ENCODE peak calls at places on chromosomes 11 and 22, in six cellular contexts. K, V, T, O, W and R are unnamed samples.

GRCh38 chr11:10374386-10374785 is 69.5 kb downstream of the ADM start:
- DNase-seq in V (no peak), O (no peak), T (no peak), W (no peak), K (peak), R (no peak)

GRCh38 chr11:1401656-1402221 is 12.0 kb downstream of the BRSK2 start:
- DNase-seq in T (no peak), V (peak), W (peak), O (peak), K (peak), R (peak)

GRCh38 chr22:20316217-20316843 is 3.5 kb downstream of the DGCR6L start:
- DNase-seq in V (no peak), O (no peak), W (no peak), T (no peak), K (no peak), R (no peak)

GRCh38 chr11:9003573-9004309 is at the start of gene NRIP3:
- DNase-seq in K (peak), T (no peak), V (peak), O (no peak), W (peak), R (peak)

GRCh38 chr11:129738242-129738641 is 77.4 kb upstream of the TMEM45B start:
- DNase-seq in O (no peak), K (no peak), V (no peak), T (no peak), W (no peak), R (no peak)

GRCh38 chr11:68367252-68367651 is 54.9 kb downstream of the LRP5 start:
- DNase-seq in T (no peak), K (no peak), V (no peak), O (no peak), W (no peak), R (no peak)

GRCh38 chr11:125263268-125263790 is 98.8 kb downstream of the PKNOX2 start:
- DNase-seq in K (peak), O (peak), W (no peak), V (peak), T (no peak), R (no peak)

GRCh38 chr22:35498026-35498425 is 42.6 kb upstream of the RASD2 start:
- DNase-seq in T (no peak), K (peak), W (peak), O (no peak), V (peak), R (no peak)

GRCh38 chr22:47176573-47177333 is 414.3 kb downstream of the TBC1D22A start:
- DNase-seq in T (no peak), O (no peak), W (no peak), V (no peak), K (no peak), R (no peak)

GRCh38 chr11:6475936-6476335 is 2.2 kb upstream of the TRIM3 start:
- DNase-seq in T (no peak), W (no peak), O (peak), K (no peak), V (no peak), R (no peak)

GRCh38 chr11:13143486-13144297 is 133.9 kb upstream of the BMAL1 start:
- DNase-seq in V (no peak), K (no peak), W (no peak), O (no peak), T (no peak), R (no peak)

GRCh38 chr11:67030976-67031375 is 8.0 kb downstream of the SYT12 start:
- DNase-seq in T (no peak), O (no peak), K (no peak), W (no peak), V (no peak), R (no peak)

GRCh38 chr22:26170112-26170492 is 840 bp downstream of the SEZ6L start:
- DNase-seq in T (no peak), O (no peak), W (no peak), K (no peak), V (no peak), R (no peak)

GRCh38 chr11:94183251-94183885 is 54.7 kb downstream of the PANX1 start:
- DNase-seq in T (no peak), O (no peak), K (no peak), W (no peak), V (no peak), R (no peak)

GRCh38 chr22:48493733-48494132 is 1333.9 kb downstream of the BRD1 start:
- DNase-seq in K (no peak), O (no peak), W (no peak), T (no peak), V (no peak), R (no peak)

GRCh38 chr11:91857194-91857593 is 367.4 kb upstream of the FAT3 start:
- DNase-seq in W (no peak), O (no peak), T (no peak), V (no peak), K (no peak), R (no peak)

GRCh38 chr11:73331138-73331916 is 23.3 kb downstream of the ARHGEF17 start:
- DNase-seq in W (peak), V (peak), T (no peak), O (peak), K (peak), R (no peak)

GRCh38 chr11:67372993-67373915 is at the start of gene CLCF1:
- DNase-seq in O (no peak), W (peak), V (peak), K (peak), T (no peak), R (peak)

GRCh38 chr11:129652828-129653227 is 162.8 kb upstream of the TMEM45B start:
- DNase-seq in W (no peak), K (peak), V (no peak), O (no peak), T (no peak), R (no peak)

GRCh38 chr11:117199061-117199915 is at the start of gene TAGLN:
- DNase-seq in K (peak), W (no peak), T (no peak), V (no peak), O (peak), R (no peak)

GRCh38 chr11:1207451-1208360 is 15.2 kb upstream of the MUC5B start:
- DNase-seq in O (no peak), V (peak), T (no peak), K (no peak), W (no peak), R (no peak)

GRCh38 chr11:1352696-1353382 is 36.9 kb upstream of the BRSK2 start:
- DNase-seq in W (peak), O (no peak), T (no peak), K (no peak), V (peak), R (no peak)

GRCh38 chr22:18985761-18986160 is 49.7 kb upstream of the PRODH start:
- DNase-seq in T (no peak), K (no peak), V (no peak), W (peak), O (no peak), R (no peak)

DNA sequence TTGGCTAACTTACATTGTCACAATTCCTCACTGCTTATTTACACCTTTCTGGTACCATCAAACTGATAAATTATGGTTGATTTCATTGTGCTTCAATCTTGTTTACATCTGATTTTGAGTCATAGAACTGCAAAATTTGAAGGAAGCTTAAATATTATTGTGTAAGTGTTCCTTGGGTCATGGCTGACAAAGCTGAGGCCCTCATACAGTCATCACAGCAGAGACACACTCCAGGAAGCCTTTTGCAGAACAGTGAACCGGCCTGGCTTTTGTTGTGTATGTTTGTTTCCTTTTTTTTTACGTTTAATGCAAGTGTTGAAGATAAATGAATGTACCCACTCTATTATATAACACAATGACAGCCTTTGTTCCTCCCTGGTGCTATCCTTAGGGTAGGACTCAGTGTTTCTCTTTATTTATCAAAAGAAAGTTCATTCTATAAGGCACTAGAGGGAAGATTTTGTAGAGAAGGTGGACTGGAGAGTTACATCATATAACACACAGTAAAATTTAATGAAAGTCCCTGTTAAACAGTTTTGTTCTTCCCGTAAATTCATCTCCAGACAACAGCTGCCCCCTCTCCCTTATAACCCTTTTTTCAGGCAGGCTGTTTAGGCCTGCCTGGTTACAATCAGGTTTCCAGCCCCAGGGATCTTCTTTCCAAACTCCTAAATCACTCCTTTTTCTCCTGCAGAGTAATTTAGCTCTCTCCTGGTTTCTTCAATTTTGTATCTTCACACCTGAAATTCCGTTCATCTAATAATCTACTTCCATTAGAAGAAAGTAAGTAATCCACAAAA is 34.3 kb upstream of the CSTF3 start:
- DNase-seq in V (no peak), O (no peak), K (peak), T (no peak), W (no peak), R (no peak)
- TF ChIP-seq SMC3 in V (no peak), O (no peak), K (no peak), T (no peak), W (no peak), R (no peak)

GRCh38 chr11:112173152-112173551 is 2.2 kb upstream of the BCO2 start:
- DNase-seq in K (no peak), T (no peak), W (no peak), V (no peak), O (no peak), R (no peak)

GRCh38 chr11:112176077-112176476 is 765 bp downstream of the BCO2 start:
- DNase-seq in O (no peak), V (peak), K (no peak), T (no peak), W (no peak), R (no peak)

GRCh38 chr11:112177610-112178009 is 2.3 kb downstream of the BCO2 start:
- DNase-seq in T (no peak), O (no peak), W (no peak), V (no peak), K (no peak), R (no peak)

GRCh38 chr11:112174789-112175595 is at the start of gene BCO2:
- DNase-seq in O (peak), K (peak), W (peak), T (no peak), V (peak), R (peak)

DNA sequence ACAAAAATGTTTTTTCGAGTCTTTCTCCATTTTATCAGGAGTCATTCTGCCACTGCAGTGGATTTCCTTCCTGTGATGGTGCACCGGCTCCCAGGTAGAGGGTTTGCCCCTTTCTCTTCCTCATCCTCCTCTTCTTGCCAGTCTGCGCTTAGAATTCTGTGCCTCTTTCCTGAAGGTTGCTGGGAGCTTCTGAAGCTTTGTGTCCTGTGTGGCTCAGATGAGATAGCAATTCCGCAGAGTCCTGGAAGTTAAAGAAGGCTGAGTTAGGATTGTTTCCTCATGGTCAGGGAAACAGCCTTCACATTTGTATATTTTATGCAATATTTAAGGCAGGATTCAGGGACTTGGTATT is 260 bp downstream of the BCO2 start:
- DNase-seq in K (no peak), W (no peak), V (no peak), O (no peak), T (no peak), R (no peak)
- TF ChIP-seq SMC3 in K (no peak), W (no peak), V (no peak), O (no peak), T (no peak), R (no peak)

DNA sequence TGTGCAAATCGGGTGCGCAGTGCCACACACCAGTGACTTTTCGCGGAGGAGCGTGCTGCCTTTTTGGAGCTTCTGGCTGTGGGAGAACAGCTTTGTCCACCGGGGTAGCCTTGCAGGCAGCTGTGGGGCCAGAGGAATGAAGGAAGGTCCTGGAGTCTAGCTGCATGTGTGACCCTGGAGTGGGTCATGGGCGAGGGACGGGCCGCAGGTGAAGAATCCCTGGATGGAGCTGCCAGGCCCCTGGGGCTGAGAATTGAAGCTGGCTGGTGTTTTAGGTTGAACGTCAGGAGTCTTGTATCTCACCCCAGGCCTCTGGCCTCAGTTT is 8.6 kb downstream of the CCND1 start:
- DNase-seq in W (no peak), V (no peak), T (no peak), O (no peak), K (no peak), R (no peak)
- TF ChIP-seq SMC3 in W (no peak), V (no peak), T (no peak), O (no peak), K (no peak), R (no peak)

GRCh38 chr11:86116386-86116726 is 47.5 kb upstream of the PICALM start:
- DNase-seq in T (peak), K (peak), V (peak), O (no peak), W (no peak), R (peak)
- TF ChIP-seq SMC3 in T (peak), K (peak), V (no peak), O (no peak), W (no peak), R (no peak)

GRCh38 chr22:44667829-44668189 is 34.2 kb upstream of the PRR5 start:
- DNase-seq in O (no peak), V (no peak), T (no peak), W (no peak), K (no peak), R (no peak)

GRCh38 chr22:44670220-44670983 is 31.6 kb upstream of the PRR5 start:
- DNase-seq in T (no peak), W (no peak), O (no peak), K (no peak), V (no peak), R (no peak)

GRCh38 chr22:44668886-44669724 is 32.9 kb upstream of the PRR5 start:
- DNase-seq in V (peak), K (no peak), T (no peak), W (peak), O (no peak), R (no peak)

GRCh38 chr22:44668190-44668885 is 33.7 kb upstream of the PRR5 start:
- DNase-seq in T (no peak), W (peak), K (no peak), O (no peak), V (peak), R (no peak)

DNA sequence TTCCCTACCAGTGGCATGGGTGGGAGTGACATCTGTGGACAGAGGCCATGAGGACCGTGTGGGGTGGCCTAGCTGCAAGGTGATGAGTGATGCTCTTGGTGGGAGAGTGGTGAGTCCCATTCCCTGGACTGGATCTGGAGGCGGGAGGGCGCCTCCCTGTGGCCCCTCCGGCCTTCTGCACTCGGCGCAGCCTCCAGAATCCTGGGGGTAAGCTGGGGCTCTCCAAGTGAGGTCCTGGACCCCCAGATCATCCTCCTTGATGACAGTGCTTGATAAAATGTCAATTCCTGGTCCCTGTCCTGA is 32.3 kb upstream of the PRR5 start:
- DNase-seq in K (peak), V (peak), W (peak), T (no peak), O (no peak), R (peak)
- TF ChIP-seq SMC3 in K (peak), V (no peak), W (no peak), T (no peak), O (no peak), R (no peak)

GRCh38 chr22:39278040-39278439 is 33.3 kb upstream of the PDGFB start:
- DNase-seq in V (no peak), W (no peak), O (no peak), T (no peak), K (peak), R (no peak)
- TF ChIP-seq SMC3 in V (no peak), W (no peak), O (no peak), T (no peak), K (no peak), R (no peak)